ENCODE peak calls at places on chromosomes 3 and 15, in eight cellular contexts. L, B, A, S, K, R, P and Q are unnamed samples.
A peak's percentile ranks its signal among the peaks of the same experiment; 100 is the strongest.

GRCh38 chr3:101994386-101994785 is 145.1 kb downstream of the NFKBIZ start:
- DNase-seq in L (no peak), B (no peak), A (no peak), S (peak; percentile 99), K (no peak), R (no peak), P (peak; percentile 91), Q (no peak)

GRCh38 chr15:84629033-84629432 is 25.1 kb downstream of the WDR73 start:
- DNase-seq in L (no peak), B (no peak), A (no peak), S (no peak), K (no peak), R (no peak), P (no peak), Q (no peak)

GRCh38 chr15:96585634-96586386 is 255.3 kb downstream of the NR2F2 start:
- DNase-seq in L (no peak), B (no peak), A (no peak), S (peak; percentile 7), K (peak; percentile 6), R (no peak), P (no peak), Q (no peak)

GRCh38 chr3:48684480-48685143 is 1.1 kb downstream of the NCKIPSD start:
- DNase-seq in L (no peak), B (no peak), A (peak; percentile 52), S (no peak), K (no peak), R (no peak), P (no peak), Q (no peak)

GRCh38 chr3:127170794-127171193 is 22.1 kb upstream of the PRR23E start:
- DNase-seq in L (no peak), B (peak; percentile 88), A (no peak), S (no peak), K (peak; percentile 67), R (no peak), P (peak; percentile 16), Q (no peak)

GRCh38 chr3:25664066-25664809 is 469 bp downstream of the TOP2B start:
- DNase-seq in L (peak; percentile 82), B (peak; percentile 52), A (peak; percentile 77), S (no peak), K (peak; percentile 37), R (peak; percentile 11), P (peak; percentile 57), Q (no peak)

GRCh38 chr15:37940886-37941285 is 6.4 kb downstream of the TMCO5A start:
- DNase-seq in L (no peak), B (no peak), A (no peak), S (no peak), K (no peak), R (no peak), P (no peak), Q (no peak)

GRCh38 chr15:23422099-23422945 is 24.7 kb downstream of the GOLGA6L2 start:
- DNase-seq in L (peak; percentile 65), B (no peak), A (no peak), S (no peak), K (no peak), R (no peak), P (no peak), Q (no peak)

GRCh38 chr3:131717493-131717892 is 214.7 kb upstream of the MRPL3 start:
- DNase-seq in L (no peak), B (no peak), A (no peak), S (no peak), K (no peak), R (no peak), P (no peak), Q (no peak)

GRCh38 chr3:43748179-43748578 is 57.4 kb downstream of the ABHD5 start:
- DNase-seq in L (no peak), B (no peak), A (no peak), S (peak; percentile 25), K (peak; percentile 42), R (no peak), P (no peak), Q (no peak)

GRCh38 chr3:147408180-147409105 is 722 bp upstream of the ZIC1 start:
- DNase-seq in L (no peak), B (no peak), A (no peak), S (no peak), K (no peak), R (no peak), P (no peak), Q (no peak)
- H3K4me3 ChIP-seq in L (no peak overlapping the region), B (no peak overlapping the region), A (no peak overlapping the region), S (no peak overlapping the region), K (peak overlapping the region; percentile 55), R (no peak overlapping the region), P (no peak overlapping the region), Q (no peak overlapping the region)

GRCh38 chr3:11845661-11846060 is 1.0 kb downstream of the TAMM41 start:
- DNase-seq in L (no peak), B (no peak), A (no peak), S (no peak), K (no peak), R (no peak), P (no peak), Q (no peak)

GRCh38 chr3:11847607-11848006 is 922 bp upstream of the TAMM41 start:
- DNase-seq in L (no peak), B (no peak), A (no peak), S (no peak), K (no peak), R (no peak), P (no peak), Q (no peak)

GRCh38 chr3:11846281-11847034 is at the start of gene TAMM41:
- DNase-seq in L (peak; percentile 95), B (peak; percentile 86), A (peak; percentile 91), S (peak; percentile 79), K (peak; percentile 89), R (peak; percentile 63), P (peak; percentile 82), Q (peak; percentile 63)

GRCh38 chr3:11847035-11847394 is 330 bp upstream of the TAMM41 start:
- DNase-seq in L (no peak), B (no peak), A (no peak), S (no peak), K (no peak), R (no peak), P (no peak), Q (no peak)

GRCh38 chr3:11844891-11845290 is 1.8 kb downstream of the TAMM41 start:
- DNase-seq in L (no peak), B (no peak), A (no peak), S (no peak), K (no peak), R (no peak), P (no peak), Q (no peak)
- H3K4me3 ChIP-seq in L (no peak overlapping the region), B (no peak overlapping the region), A (no peak overlapping the region), S (no peak overlapping the region), K (peak overlapping the region; percentile 3), R (no peak overlapping the region), P (peak overlapping the region; percentile 99), Q (no peak overlapping the region)

GRCh38 chr15:31488437-31489204 is 162.0 kb downstream of the KLF13 start:
- DNase-seq in L (no peak), B (peak; percentile 63), A (peak; percentile 46), S (peak; percentile 74), K (peak; percentile 90), R (no peak), P (peak; percentile 78), Q (peak; percentile 79)
- H3K4me3 ChIP-seq in L (no peak overlapping the region), B (no peak overlapping the region), A (no peak overlapping the region), S (no peak overlapping the region), K (no peak overlapping the region), R (no peak overlapping the region), P (no peak overlapping the region), Q (no peak overlapping the region)

GRCh38 chr15:92393287-92393993 is at the start of gene ST8SIA2:
- DNase-seq in L (no peak), B (peak; percentile 75), A (peak; percentile 40), S (no peak), K (peak; percentile 40), R (no peak), P (peak; percentile 48), Q (no peak)

GRCh38 chr15:92393994-92394326 is 279 bp downstream of the ST8SIA2 start:
- DNase-seq in L (no peak), B (peak; percentile 35), A (no peak), S (no peak), K (no peak), R (no peak), P (no peak), Q (no peak)

GRCh38 chr15:92391640-92392039 is 2.0 kb upstream of the ST8SIA2 start:
- DNase-seq in L (no peak), B (peak; percentile 61), A (no peak), S (peak; percentile 32), K (peak; percentile 53), R (no peak), P (peak; percentile 53), Q (no peak)

GRCh38 chr15:92392462-92392861 is 1.2 kb upstream of the ST8SIA2 start:
- DNase-seq in L (no peak), B (no peak), A (no peak), S (no peak), K (no peak), R (no peak), P (no peak), Q (no peak)

GRCh38 chr15:92392966-92393286 is 755 bp upstream of the ST8SIA2 start:
- DNase-seq in L (no peak), B (no peak), A (no peak), S (no peak), K (no peak), R (no peak), P (no peak), Q (no peak)
- H3K4me3 ChIP-seq in L (no peak overlapping the region), B (peak overlapping the region; percentile 61), A (no peak overlapping the region), S (no peak overlapping the region), K (peak overlapping the region; percentile 60), R (no peak overlapping the region), P (no peak overlapping the region), Q (peak overlapping the region; percentile 58)

GRCh38 chr15:63597821-63598220 is 634 bp downstream of the FBXL22 start:
- DNase-seq in L (no peak), B (peak; percentile 26), A (no peak), S (no peak), K (no peak), R (no peak), P (no peak), Q (no peak)
- H3K4me3 ChIP-seq in L (no peak overlapping the region), B (no peak overlapping the region), A (peak overlapping the region; percentile 69), S (no peak overlapping the region), K (no peak overlapping the region), R (peak overlapping the region; percentile 28), P (no peak overlapping the region), Q (no peak overlapping the region)